ENCODE peak calls at places on chromosome 13, in nine cellular contexts. R is mesenteric fat pad; Y is stimulated activated naive CD8-positive, alpha-beta T cell treated with anti-CD3 and anti-CD28 coated beads, Interleukin-15, amount 100 ng/mL, for 72 hours; N is globus pallidus; L is AG09319; S is NCI-H187; U is WTC11; W is ecto neural progenitor cell; I is C1 segment of cervical spinal cord. C is an unnamed sample.

GRCh38 chr13:72504026-72504925 is 223.2 kb downstream of the MZT1 start:
- DNase-seq in I (no peak), L (no peak), Y (no peak), N (peak), R (no peak), U (no peak), S (no peak), W (no peak), C (no peak)

GRCh38 chr13:94322925-94323324 is 156.6 kb downstream of the DCT start:
- DNase-seq in W (no peak), U (no peak), I (no peak), Y (no peak), S (no peak), R (no peak), N (no peak), L (no peak), C (no peak)

GRCh38 chr13:51977606-51978005 is 33.6 kb downstream of the ATP7B start:
- DNase-seq in N (no peak), L (no peak), S (no peak), Y (no peak), R (no peak), W (no peak), I (no peak), U (no peak), C (no peak)

GRCh38 chr13:109655206-109655600 is 131.2 kb downstream of the IRS2 start:
- DNase-seq in L (peak), I (no peak), N (peak), R (no peak), U (no peak), S (no peak), W (no peak), Y (no peak), C (no peak)

GRCh38 chr13:40813662-40814454 is 24.4 kb downstream of the SLC25A15 start:
- DNase-seq in I (no peak), R (no peak), Y (no peak), L (no peak), U (no peak), N (no peak), W (no peak), S (no peak), C (no peak)

GRCh38 chr13:37029617-37030016 is 29.0 kb downstream of the EXOSC8 start:
- DNase-seq in I (no peak), W (no peak), L (peak), N (no peak), R (no peak), U (no peak), Y (no peak), S (no peak), C (no peak)

GRCh38 chr13:75704942-75705320 is 68.8 kb downstream of the LMO7 start:
- DNase-seq in N (no peak), Y (no peak), I (no peak), S (no peak), W (no peak), R (no peak), U (peak), L (no peak), C (no peak)

GRCh38 chr13:93388701-93389100 is 162.1 kb downstream of the GPC6 start:
- DNase-seq in U (no peak), N (no peak), W (no peak), L (no peak), S (no peak), R (no peak), I (no peak), Y (no peak), C (no peak)

GRCh38 chr13:30892966-30893365 is 13.1 kb upstream of the MEDAG start:
- DNase-seq in S (no peak), R (no peak), I (no peak), Y (no peak), W (peak), U (peak), N (no peak), L (no peak), C (peak)

GRCh38 chr13:23608704-23609413 is 38.6 kb downstream of the TNFRSF19 start:
- DNase-seq in L (no peak), U (no peak), R (no peak), S (no peak), N (peak), W (no peak), I (peak), Y (no peak), C (peak)